ENCODE peak calls at places on chromosomes 3 and 15, in ten cellular contexts. U is cardiac fibroblast, X is fibroblast of mammary gland, O is uterus, W is AG10803, N is A549, M is AG04449, S is hepatocyte, D is MM.1S, T is AG09309. H is an unnamed sample.

GRCh38 chr15:29071193-29071906 is 185.6 kb downstream of the APBA2 start:
- DNase-seq in U (no peak), X (no peak), O (no peak), W (no peak), N (no peak), M (no peak), S (no peak), D (no peak), T (no peak), H (no peak)

GRCh38 chr3:145889730-145890129 is 271.3 kb downstream of the PLOD2 start:
- DNase-seq in U (no peak), X (no peak), O (no peak), W (no peak), N (no peak), M (no peak), S (no peak), D (no peak), T (no peak), H (no peak)

GRCh38 chr3:142027713-142028112 is 121.6 kb downstream of the TFDP2 start:
- DNase-seq in U (peak; percentile 41), X (peak; percentile 25), O (no peak), W (peak; percentile 44), N (peak; percentile 6), M (no peak), S (peak; percentile 49), D (peak; percentile 22), T (no peak), H (peak; percentile 18)

GRCh38 chr3:87833039-87833377 is 225.8 kb downstream of the CGGBP1 start:
- DNase-seq in U (peak; percentile 16), X (no peak), O (no peak), W (no peak), N (no peak), M (no peak), S (no peak), D (no peak), T (no peak), H (no peak)

GRCh38 chr15:100945006-100945405 is 25.8 kb downstream of the LRRK1 start:
- DNase-seq in U (no peak), X (no peak), O (no peak), W (peak; percentile 27), N (no peak), M (no peak), S (no peak), D (no peak), T (no peak), H (no peak)

GRCh38 chr3:20040476-20041196 is 390 bp downstream of the KAT2B start:
- DNase-seq in U (peak; percentile 67), X (peak; percentile 65), O (peak; percentile 81), W (peak; percentile 68), N (peak; percentile 72), M (no peak), S (peak; percentile 90), D (peak; percentile 78), T (no peak), H (no peak)

GRCh38 chr3:38473229-38473628 is 19.5 kb downstream of the ACVR2B start:
- DNase-seq in U (no peak), X (no peak), O (no peak), W (no peak), N (no peak), M (no peak), S (no peak), D (no peak), T (no peak), H (no peak)

GRCh38 chr3:12180218-12180617 is 21.5 kb upstream of the TIMP4 start:
- DNase-seq in U (peak; percentile 87), X (peak; percentile 71), O (no peak), W (peak; percentile 67), N (peak; percentile 46), M (no peak), S (no peak), D (no peak), T (no peak), H (peak; percentile 76)

GRCh38 chr3:119148493-119149180 is 2.7 kb downstream of the TEX55 start:
- DNase-seq in U (peak; percentile 63), X (peak; percentile 53), O (no peak), W (peak; percentile 39), N (peak; percentile 61), M (peak; percentile 33), S (no peak), D (no peak), T (peak; percentile 10), H (no peak)

GRCh38 chr3:119147494-119147893 is 1.5 kb downstream of the TEX55 start:
- DNase-seq in U (no peak), X (no peak), O (no peak), W (no peak), N (no peak), M (no peak), S (no peak), D (no peak), T (no peak), H (no peak)

GRCh38 chr3:119145128-119145499 is 851 bp upstream of the TEX55 start:
- DNase-seq in U (no peak), X (no peak), O (no peak), W (no peak), N (no peak), M (no peak), S (no peak), D (no peak), T (no peak), H (no peak)

GRCh38 chr3:119146578-119147375 is 812 bp downstream of the TEX55 start:
- DNase-seq in U (peak; percentile 45), X (peak; percentile 48), O (no peak), W (peak; percentile 43), N (no peak), M (no peak), S (no peak), D (no peak), T (no peak), H (no peak)

DNA sequence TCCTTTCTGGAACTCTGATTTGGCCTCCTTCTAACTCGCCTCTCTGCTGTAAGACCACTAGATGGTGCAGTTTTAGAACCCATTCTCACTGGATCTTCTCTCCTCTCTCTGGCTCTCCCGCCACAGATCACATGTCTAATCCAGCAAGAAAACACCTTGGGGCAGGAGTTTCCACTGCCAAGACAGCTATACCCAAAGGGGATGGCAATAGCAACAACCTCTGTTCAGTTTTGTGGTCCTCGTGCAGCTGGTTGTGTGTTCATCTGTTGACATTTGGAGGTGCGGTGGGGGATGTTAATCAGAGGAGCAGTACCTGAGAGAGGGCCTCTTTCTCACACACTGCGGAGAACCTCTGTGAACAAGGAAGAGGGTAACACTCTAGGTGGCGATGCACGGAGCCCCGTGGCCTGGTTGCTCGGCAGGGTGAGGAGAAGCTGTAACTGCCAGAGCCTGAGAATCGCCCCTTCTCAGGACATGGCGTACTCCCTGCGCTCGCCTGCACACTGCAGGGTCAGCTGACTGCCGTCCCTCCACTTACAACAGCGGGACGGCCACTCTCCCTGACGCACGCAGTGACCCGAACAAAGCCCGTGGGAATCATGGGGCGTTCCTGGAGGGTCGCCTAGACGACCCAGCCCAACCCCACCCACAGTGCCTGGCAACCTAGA is at the start of gene TEX55:
- DNase-seq in U (peak; percentile 69), X (peak; percentile 56), O (no peak), W (peak; percentile 63), N (peak; percentile 77), M (no peak), S (peak; percentile 76), D (peak; percentile 24), T (peak; percentile 16), H (peak; percentile 5)
- TF ChIP-seq CTCF in U (peak; percentile 81), X (peak; percentile 77), O (peak; percentile 14), W (peak; percentile 79), N (peak; percentile 63), M (peak; percentile 75), S (peak; percentile 61), D (peak; percentile 72), T (peak; percentile 76), H (peak; percentile 72)

GRCh38 chr3:10182950-10183349 is 18.2 kb downstream of the IRAK2 start:
- DNase-seq in U (no peak), X (no peak), O (no peak), W (no peak), N (no peak), M (no peak), S (no peak), D (no peak), T (no peak), H (no peak)

GRCh38 chr3:10184250-10184649 is 19.5 kb downstream of the IRAK2 start:
- DNase-seq in U (no peak), X (no peak), O (no peak), W (no peak), N (no peak), M (no peak), S (no peak), D (no peak), T (no peak), H (no peak)

GRCh38 chr3:10178892-10179291 is 14.2 kb downstream of the IRAK2 start:
- DNase-seq in U (no peak), X (no peak), O (no peak), W (no peak), N (no peak), M (no peak), S (no peak), D (no peak), T (no peak), H (no peak)

GRCh38 chr3:10177737-10178136 is 13.0 kb downstream of the IRAK2 start:
- DNase-seq in U (no peak), X (no peak), O (no peak), W (no peak), N (no peak), M (no peak), S (no peak), D (no peak), T (no peak), H (no peak)

DNA sequence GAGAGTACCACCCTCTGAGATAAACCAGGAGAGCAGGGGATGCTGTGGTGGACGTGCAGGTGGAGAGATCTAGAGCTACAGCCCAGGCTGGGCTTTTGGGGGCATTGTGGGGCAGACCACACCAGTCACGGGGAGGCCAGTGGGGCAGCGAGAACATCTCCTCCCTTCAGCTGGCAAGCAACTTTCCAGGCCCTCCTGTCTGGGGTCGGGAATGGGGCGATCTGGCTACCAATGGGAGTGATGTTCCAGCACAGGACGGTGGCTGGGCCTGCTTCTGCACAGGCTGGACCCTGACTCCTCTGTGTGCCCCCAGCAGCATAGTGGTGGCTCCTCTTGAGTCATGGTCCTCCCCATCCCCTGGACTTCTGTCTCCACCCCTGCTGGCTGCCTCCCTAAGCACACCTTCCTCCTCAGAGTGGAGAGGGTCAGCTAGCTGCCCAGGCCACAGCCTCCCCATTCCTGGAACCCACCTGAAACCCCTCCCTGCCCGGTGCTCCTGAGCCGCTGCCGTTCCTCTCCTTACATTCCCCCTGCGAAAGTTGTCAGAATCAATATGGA is 16.1 kb downstream of the IRAK2 start:
- DNase-seq in U (no peak), X (no peak), O (no peak), W (no peak), N (no peak), M (no peak), S (no peak), D (no peak), T (no peak), H (no peak)
- H3K4me3 ChIP-seq in U (no peak overlapping the region), X (no peak overlapping the region), O (no peak overlapping the region), W (no peak overlapping the region), N (no peak overlapping the region), M (no peak overlapping the region), S (no peak overlapping the region), D (no peak overlapping the region), T (no peak overlapping the region), H (no peak overlapping the region)

GRCh38 chr15:60584355-60585023 is 105.5 kb upstream of the ICE2 start:
- DNase-seq in U (peak; percentile 39), X (no peak), O (no peak), W (no peak), N (no peak), M (no peak), S (no peak), D (peak; percentile 68), T (no peak), H (no peak)
- TF ChIP-seq CTCF in U (no peak), X (no peak), O (no peak), W (no peak), N (no peak), M (no peak), S (no peak), D (no peak), T (no peak), H (no peak)

DNA sequence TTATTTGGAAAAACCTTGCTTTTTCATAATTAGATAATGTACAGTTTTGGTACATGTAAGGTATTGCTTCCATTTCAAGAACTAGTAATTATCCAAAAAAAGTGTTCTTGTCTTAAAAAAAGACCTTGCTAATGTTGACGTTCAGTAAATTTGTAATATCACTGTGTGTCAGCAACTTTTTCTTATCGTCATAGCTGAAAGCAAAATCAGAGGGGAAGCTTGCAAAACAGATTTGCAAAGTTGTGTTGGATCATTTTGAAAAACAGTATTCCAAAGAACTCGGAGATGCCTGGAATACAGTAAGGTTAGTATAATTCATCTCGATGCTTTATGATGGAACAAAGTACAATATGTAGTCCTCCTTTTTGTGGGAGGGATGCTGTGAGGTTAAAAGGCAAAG is 1.4 kb downstream of the NSUN3 start:
- DNase-seq in U (no peak), X (peak; percentile 28), O (no peak), W (no peak), N (no peak), M (no peak), S (no peak), D (no peak), T (no peak), H (no peak)
- H3K4me3 ChIP-seq in U (no peak overlapping the region), X (peak overlapping the region; percentile 78), O (no peak overlapping the region), W (no peak overlapping the region), N (peak overlapping the region; percentile 56), M (peak overlapping the region; percentile 65), S (no peak overlapping the region), D (no peak overlapping the region), T (no peak overlapping the region), H (no peak overlapping the region)

H was measured in astrocyte of the cerebellum.